ENCODE peak calls at places on chromosomes 3 and 15, in nine cellular contexts. K, U, L, T, G, E, X, W and V are unnamed samples.

GRCh38 chr15:32028921-32029320 is 1.4 kb upstream of the CHRNA7 start:
- DNase-seq in K (no peak), G (no peak), U (no peak), X (no peak), E (no peak), L (no peak), T (no peak), W (no peak), V (peak; percentile 64)

GRCh38 chr3:140432176-140432753 is 245.6 kb upstream of the TRIM42 start:
- DNase-seq in E (no peak), G (peak; percentile 33), W (no peak), X (no peak), U (no peak), T (no peak), L (no peak), K (no peak), V (peak; percentile 54)

GRCh38 chr3:150469031-150469930 is 61.2 kb downstream of the TSC22D2 start:
- DNase-seq in E (no peak), K (peak; percentile 98), W (peak; percentile 89), L (no peak), T (peak; percentile 96), U (no peak), X (peak; percentile 94), G (peak; percentile 99), V (no peak)

GRCh38 chr3:45906681-45907220 is 20.4 kb downstream of the CCR9 start:
- DNase-seq in G (peak; percentile 90), X (peak; percentile 69), T (peak; percentile 77), U (no peak), L (no peak), E (no peak), W (peak; percentile 24), K (peak; percentile 63), V (peak; percentile 27)

GRCh38 chr15:48645558-48646330 is at the start of gene FBN1:
- DNase-seq in W (peak; percentile 90), L (no peak), U (no peak), E (no peak), X (peak; percentile 94), K (peak; percentile 28), T (peak; percentile 95), G (peak; percentile 87), V (peak; percentile 51)

GRCh38 chr3:61954097-61954528 is 392.7 kb downstream of the PTPRG start:
- DNase-seq in E (no peak), U (no peak), W (no peak), G (peak; percentile 80), X (peak; percentile 73), T (peak; percentile 37), L (no peak), K (no peak), V (no peak)

GRCh38 chr3:190139365-190139764 is 18.7 kb upstream of the P3H2 start:
- DNase-seq in E (no peak), T (no peak), K (no peak), X (no peak), W (no peak), L (no peak), U (no peak), G (no peak), V (no peak)

GRCh38 chr3:171129827-171130226 is 103.3 kb upstream of the SLC2A2 start:
- DNase-seq in U (no peak), K (peak; percentile 41), G (peak; percentile 54), W (no peak), T (peak; percentile 39), X (peak; percentile 55), E (no peak), L (no peak), V (no peak)

GRCh38 chr3:196135693-196136639 is 54.1 kb upstream of the TFRC start:
- DNase-seq in K (peak; percentile 49), W (no peak), G (peak; percentile 32), T (peak; percentile 10), X (no peak), U (no peak), E (no peak), L (no peak), V (no peak)

GRCh38 chr3:124707667-124708066 is 22.6 kb upstream of the UMPS start:
- DNase-seq in G (peak; percentile 91), K (peak; percentile 48), E (no peak), W (peak; percentile 74), X (peak; percentile 61), T (peak; percentile 85), L (no peak), U (no peak), V (no peak)

GRCh38 chr3:137612293-137612692 is 151.8 kb upstream of the SOX14 start:
- DNase-seq in E (no peak), T (no peak), U (no peak), L (no peak), K (no peak), G (no peak), W (no peak), X (no peak), V (no peak)

GRCh38 chr3:52218454-52218853 is 7.0 kb downstream of the TLR9 start:
- DNase-seq in K (no peak), X (no peak), U (no peak), L (no peak), E (no peak), T (no peak), W (no peak), G (no peak), V (no peak)

GRCh38 chr15:59251001-59251845 is 44.6 kb downstream of the LDHAL6B start:
- DNase-seq in U (no peak), K (no peak), W (no peak), X (no peak), E (no peak), T (no peak), G (no peak), L (no peak), V (no peak)

GRCh38 chr3:132283440-132283839 is 33.8 kb upstream of the ACP3 start:
- DNase-seq in X (peak; percentile 3), U (no peak), G (peak; percentile 35), E (no peak), L (no peak), W (no peak), K (no peak), T (no peak), V (no peak)

GRCh38 chr3:12986986-12987385 is 86.2 kb downstream of the IQSEC1 start:
- DNase-seq in X (no peak), T (no peak), U (no peak), G (no peak), W (no peak), L (no peak), K (no peak), E (no peak), V (peak; percentile 97)

GRCh38 chr3:30357897-30358296 is 248.5 kb upstream of the TGFBR2 start:
- DNase-seq in E (no peak), L (no peak), X (peak; percentile 42), W (no peak), U (no peak), G (no peak), T (no peak), K (peak; percentile 78), V (no peak)

GRCh38 chr15:94083467-94083991 is 147.8 kb upstream of the MCTP2 start:
- DNase-seq in W (peak; percentile 70), L (no peak), T (peak; percentile 66), X (peak; percentile 68), K (no peak), G (peak; percentile 73), U (no peak), E (no peak), V (no peak)

GRCh38 chr3:183566882-183567281 is 11.4 kb upstream of the KLHL6 start:
- DNase-seq in W (no peak), U (no peak), G (no peak), X (no peak), T (no peak), K (no peak), L (no peak), E (no peak), V (no peak)